ENCODE peak calls at places on chromosomes 2 and 18, in eight cellular contexts. B is RKO, O is H4, Z is GM04504, C is Karpas-422, Q is AG08396, U is fibroblast of the conjunctiva, E is MV-4-11. W is an unnamed sample.
A peak's percentile ranks its signal among the peaks of the same experiment; 100 is the strongest.

GRCh38 chr18:49020621-49021021 is 69.9 kb upstream of the SMAD7 start:
- DNase-seq in C (no peak), E (no peak), B (no peak), Z (no peak), O (no peak), U (no peak), Q (no peak), W (no peak)

GRCh38 chr18:37238271-37238670 is 327.3 kb downstream of the CELF4 start:
- DNase-seq in O (no peak), C (no peak), Q (no peak), B (no peak), U (no peak), E (no peak), Z (no peak), W (no peak)

GRCh38 chr2:201933792-201934229 is 99.8 kb upstream of the FZD7 start:
- DNase-seq in Q (no peak), B (no peak), U (no peak), E (no peak), C (no peak), Z (no peak), O (peak; percentile 94), W (no peak)

GRCh38 chr2:203586696-203587095 is 51.6 kb upstream of the RAPH1 start:
- DNase-seq in U (no peak), E (no peak), Q (no peak), O (no peak), B (no peak), Z (no peak), C (peak; percentile 14), W (no peak)

GRCh38 chr2:3487028-3487425 is 32.3 kb downstream of the ADI1 start:
- DNase-seq in C (no peak), Z (no peak), U (no peak), B (no peak), E (no peak), O (no peak), Q (no peak), W (no peak)

GRCh38 chr2:85713836-85714235 is 19.7 kb downstream of the GNLY start:
- DNase-seq in Q (no peak), B (no peak), U (no peak), E (no peak), C (no peak), Z (no peak), O (no peak), W (no peak)

GRCh38 chr2:236871500-236872001 is 214.1 kb upstream of the COPS8 start:
- DNase-seq in B (peak; percentile 88), O (peak; percentile 99), E (peak; percentile 99), Z (peak; percentile 90), U (peak; percentile 79), Q (peak; percentile 76), C (no peak), W (peak; percentile 96)

GRCh38 chr2:190340369-190340768 is 3.0 kb upstream of the INPP1 start:
- DNase-seq in O (peak; percentile 20), Q (no peak), B (peak; percentile 72), U (no peak), E (no peak), Z (no peak), C (no peak), W (no peak)

GRCh38 chr2:54866868-54867267 is 143.4 kb downstream of the EML6 start:
- DNase-seq in B (no peak), U (no peak), Q (no peak), O (no peak), Z (no peak), E (peak; percentile 88), C (peak; percentile 77), W (no peak)

GRCh38 chr2:20454036-20454981 is 7.4 kb downstream of the RHOB start:
- DNase-seq in Z (no peak), E (no peak), Q (no peak), B (no peak), C (no peak), O (no peak), U (no peak), W (no peak)

GRCh38 chr2:7109558-7109935 is 192.3 kb downstream of the RNF144A start:
- DNase-seq in U (no peak), Z (no peak), E (no peak), C (no peak), O (no peak), B (no peak), Q (no peak), W (no peak)

GRCh38 chr18:48902856-48903601 is 47.7 kb downstream of the SMAD7 start:
- DNase-seq in Z (no peak), O (no peak), U (peak; percentile 28), C (no peak), B (no peak), Q (peak; percentile 75), E (no peak), W (no peak)

GRCh38 chr2:2575870-2576386 is 244.9 kb upstream of the MYT1L start:
- DNase-seq in Z (no peak), O (no peak), B (no peak), C (no peak), Q (no peak), E (no peak), U (no peak), W (no peak)

GRCh38 chr18:22767653-22768052 is 165.5 kb upstream of the RBBP8 start:
- DNase-seq in B (no peak), E (no peak), Q (no peak), O (no peak), U (no peak), C (no peak), Z (no peak), W (no peak)

GRCh38 chr2:17589406-17590035 is 49.0 kb downstream of the VSNL1 start:
- DNase-seq in C (no peak), O (peak; percentile 42), U (no peak), Q (no peak), E (no peak), Z (no peak), B (no peak), W (no peak)

W was measured in AG09309.